ENCODE peak calls at places on chromosomes 4 and X, in four cellular contexts. H is IMR-90, U is mesendoderm, I is H1. P is an unnamed sample.

GRCh38 chr4:139560396-139561084 is 4.5 kb upstream of the SETD7 start:
- DNase-seq in H (no peak), U (peak), I (no peak), P (peak)

GRCh38 chr4:2083826-2084160 is 24.7 kb downstream of the NAT8L start:
- DNase-seq in H (no peak), U (no peak), I (no peak), P (no peak)

GRCh38 chr4:159765402-159765801 is 662.5 kb downstream of the RAPGEF2 start:
- DNase-seq in H (no peak), U (no peak), I (no peak), P (no peak)

GRCh38 chr4:182863501-182863900 is 53.7 kb downstream of the DCTD start:
- DNase-seq in H (no peak), U (no peak), I (no peak), P (peak)

GRCh38 chr4:12296366-12296765 is 867.7 kb upstream of the HS3ST1 start:
- DNase-seq in H (no peak), U (no peak), I (no peak), P (no peak)

GRCh38 chr4:141912831-141913230 is 276.4 kb downstream of the IL15 start:
- DNase-seq in H (peak), U (no peak), I (no peak), P (no peak)

GRCh38 chr4:2250764-2251072 is 8.8 kb upstream of the HAUS3 start:
- DNase-seq in H (no peak), U (no peak), I (no peak), P (no peak)

GRCh38 chr4:146577111-146577510 is 55.4 kb upstream of the SLC10A7 start:
- DNase-seq in H (peak), U (no peak), I (no peak), P (no peak)

GRCh38 chr4:158873795-158874359 is 105.1 kb downstream of the FNIP2 start:
- DNase-seq in H (peak), U (peak), I (no peak), P (no peak)

GRCh38 chr4:45007499-45007898 is 281.1 kb upstream of the GNPDA2 start:
- DNase-seq in H (no peak), U (no peak), I (no peak), P (no peak)

GRCh38 chrX:129940721-129941120 is 34.8 kb downstream of the UTP14A start:
- DNase-seq in H (no peak), U (no peak), I (no peak), P (no peak)

GRCh38 chrX:10483191-10483808 is 137.1 kb downstream of the MID1 start:
- DNase-seq in H (no peak), U (no peak), I (no peak), P (no peak)

GRCh38 chrX:85243761-85244410 is at the start of the genes SATL1 and ZNF711:
- DNase-seq in H (peak), U (peak), I (peak), P (peak)

GRCh38 chrX:85031505-85031904 is 27.8 kb downstream of the APOOL start:
- DNase-seq in H (no peak), U (no peak), I (no peak), P (no peak)

GRCh38 chr4:126850286-126850685 is 782.5 kb upstream of the INTU start:
- DNase-seq in H (peak), U (peak), I (no peak), P (no peak)

GRCh38 chr4:8241211-8241779 is 28.3 kb upstream of the HTRA3 start:
- DNase-seq in H (no peak), U (no peak), I (no peak), P (no peak)

GRCh38 chr4:127501103-127501502 is 131.7 kb upstream of the INTU start:
- DNase-seq in H (peak), U (no peak), I (no peak), P (no peak)

GRCh38 chrX:155662297-155662696 is 49.5 kb upstream of the TMLHE start:
- DNase-seq in H (no peak), U (peak), I (no peak), P (no peak)

GRCh38 chrX:104668550-104668949 is 102.6 kb downstream of the IL1RAPL2 start:
- DNase-seq in H (peak), U (peak), I (no peak), P (no peak)

GRCh38 chrX:49071877-49072711 is 1.7 kb downstream of the PRAF2 start:
- DNase-seq in H (peak), U (peak), I (peak), P (peak)

GRCh38 chrX:69173906-69174305 is 8.7 kb upstream of the PJA1 start:
- DNase-seq in H (no peak), U (peak), I (no peak), P (peak)

GRCh38 chr4:17788956-17789355 is 7.5 kb upstream of the FAM184B start:
- DNase-seq in H (peak), U (no peak), I (no peak), P (no peak)

GRCh38 chrX:19673334-19674040 is 158.2 kb upstream of the MAP3K15 start:
- DNase-seq in H (peak), U (peak), I (no peak), P (no peak)

GRCh38 chr4:2059034-2059725 is at the start of gene NAT8L:
- DNase-seq in H (no peak), U (peak), I (no peak), P (peak)

GRCh38 chr4:156805696-156806095 is 165.9 kb downstream of the PDGFC start:
- DNase-seq in H (no peak), U (peak), I (no peak), P (no peak)

GRCh38 chr4:53497446-53498069 is 93.7 kb downstream of the LNX1 start:
- DNase-seq in H (peak), U (no peak), I (no peak), P (no peak)

GRCh38 chrX:72020788-72021187 is 110.1 kb downstream of the NHSL2 start:
- DNase-seq in H (no peak), U (no peak), I (no peak), P (no peak)

GRCh38 chrX:39883664-39884063 is 214.1 kb downstream of the BCOR start:
- DNase-seq in H (no peak), U (no peak), I (no peak), P (no peak)

GRCh38 chrX:111100191-111100590 is 4.2 kb downstream of the PAK3 start:
- DNase-seq in H (peak), U (peak), I (no peak), P (peak)

GRCh38 chrX:64152857-64153256 is 52.7 kb downstream of the AMER1 start:
- DNase-seq in H (no peak), U (peak), I (peak), P (peak)

GRCh38 chr4:139416073-139416673 is 37.7 kb upstream of the RAB33B start:
- DNase-seq in H (peak), U (peak), I (no peak), P (no peak)

GRCh38 chr4:113684534-113685091 is 76.9 kb downstream of the CAMK2D start:
- DNase-seq in H (peak), U (peak), I (no peak), P (peak)

GRCh38 chrX:150693782-150694574 is 782 bp downstream of the MTMR1 start:
- DNase-seq in H (peak), U (peak), I (peak), P (peak)

GRCh38 chr4:78356251-78356650 is 195.3 kb upstream of the ANXA3 start:
- DNase-seq in H (no peak), U (no peak), I (no peak), P (no peak)

GRCh38 chrX:154019061-154019621 is 561 bp downstream of the IRAK1 start:
- DNase-seq in H (no peak), U (no peak), I (no peak), P (no peak)

GRCh38 chr4:138235419-138235952 is 6.7 kb downstream of the SLC7A11 start:
- DNase-seq in H (peak), U (peak), I (no peak), P (no peak)

DNA sequence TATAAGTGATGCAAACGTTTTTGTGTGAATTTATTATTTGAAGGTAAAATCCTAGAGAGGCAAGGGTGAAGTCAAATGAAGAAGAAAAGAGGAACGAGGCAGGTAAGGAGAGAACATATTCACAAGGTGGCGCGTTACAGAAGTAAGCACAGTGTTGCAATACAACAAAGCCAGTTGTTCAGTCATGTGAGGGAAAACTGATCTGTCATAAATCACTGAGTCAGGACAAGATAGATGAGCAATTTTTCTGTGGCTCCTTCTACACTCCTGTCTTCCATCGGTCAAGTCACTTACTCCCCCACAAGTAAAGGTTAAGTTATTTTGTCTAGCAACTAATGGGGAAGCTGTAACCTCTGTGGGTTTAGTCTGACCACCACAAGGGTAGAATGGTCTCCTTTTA is 203.0 kb upstream of the GK2 start:
- DNase-seq in H (no peak), U (no peak), I (no peak), P (no peak)
- H4K5ac ChIP-seq in H (no peak), U (no peak), I (no peak), P (no peak)

GRCh38 chrX:23815376-23815775 is 32.4 kb downstream of the SAT1 start:
- DNase-seq in H (no peak), U (no peak), I (no peak), P (no peak)
- H4K5ac ChIP-seq in H (no peak), U (no peak), I (no peak), P (no peak)

DNA sequence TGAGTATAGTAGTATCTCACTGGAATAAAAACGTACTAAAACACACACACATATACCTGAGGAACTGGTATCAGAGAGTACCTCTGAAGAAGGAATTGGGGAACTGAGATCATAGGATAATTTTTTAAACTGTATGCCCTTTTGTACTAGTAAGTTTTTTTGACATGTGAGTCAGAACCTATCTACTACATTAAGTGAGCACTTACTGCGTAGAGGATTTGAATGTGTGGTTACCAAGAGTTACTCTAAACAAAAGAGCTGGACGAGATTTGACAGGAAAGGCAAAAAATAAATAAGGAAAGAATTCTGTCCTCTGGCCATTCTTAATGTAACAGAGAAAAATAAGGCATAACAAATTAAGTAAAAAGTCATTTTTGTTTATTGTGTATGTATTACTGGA is 546.5 kb upstream of the FAT1 start:
- DNase-seq in H (no peak), U (no peak), I (no peak), P (no peak)
- H4K5ac ChIP-seq in H (no peak), U (no peak), I (no peak), P (no peak)

GRCh38 chr4:185182196-185182595 is 21.6 kb downstream of the CFAP97 start:
- DNase-seq in H (no peak), U (peak), I (no peak), P (no peak)

GRCh38 chr4:185179488-185179887 is 24.3 kb downstream of the CFAP97 start:
- DNase-seq in H (no peak), U (no peak), I (no peak), P (no peak)

GRCh38 chr4:185186769-185187168 is 17.0 kb downstream of the CFAP97 start:
- DNase-seq in H (no peak), U (no peak), I (no peak), P (no peak)

GRCh38 chr4:185183622-185184281 is 20.0 kb downstream of the CFAP97 start:
- DNase-seq in H (peak), U (peak), I (no peak), P (peak)
- H4K5ac ChIP-seq in H (no peak), U (no peak), I (no peak), P (no peak)

DNA sequence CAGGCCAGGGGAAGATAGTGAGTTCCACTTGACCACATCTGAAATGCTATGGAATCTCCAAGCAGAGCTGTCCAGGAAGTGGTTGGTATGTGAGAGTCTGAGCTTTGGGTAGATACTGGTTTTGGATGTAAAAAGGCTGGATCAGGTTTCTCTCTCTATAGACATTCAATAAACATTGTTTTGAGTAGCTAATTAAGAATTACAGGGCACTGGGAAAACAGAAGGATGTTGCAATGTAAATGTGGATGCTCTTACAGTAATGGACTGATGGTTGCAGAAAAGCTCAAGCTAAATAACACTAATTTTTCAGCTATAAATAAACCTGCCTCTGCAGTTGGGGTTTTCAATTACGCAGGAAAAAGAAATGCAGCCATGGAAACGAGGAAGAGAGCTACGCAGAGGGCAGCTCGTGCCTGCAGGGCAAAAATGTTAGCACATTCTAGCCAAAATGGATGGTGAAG is 13.4 kb upstream of the CHRNA9 start:
- DNase-seq in H (peak), U (no peak), I (no peak), P (no peak)
- H4K5ac ChIP-seq in H (no peak), U (no peak), I (no peak), P (no peak)

DNA sequence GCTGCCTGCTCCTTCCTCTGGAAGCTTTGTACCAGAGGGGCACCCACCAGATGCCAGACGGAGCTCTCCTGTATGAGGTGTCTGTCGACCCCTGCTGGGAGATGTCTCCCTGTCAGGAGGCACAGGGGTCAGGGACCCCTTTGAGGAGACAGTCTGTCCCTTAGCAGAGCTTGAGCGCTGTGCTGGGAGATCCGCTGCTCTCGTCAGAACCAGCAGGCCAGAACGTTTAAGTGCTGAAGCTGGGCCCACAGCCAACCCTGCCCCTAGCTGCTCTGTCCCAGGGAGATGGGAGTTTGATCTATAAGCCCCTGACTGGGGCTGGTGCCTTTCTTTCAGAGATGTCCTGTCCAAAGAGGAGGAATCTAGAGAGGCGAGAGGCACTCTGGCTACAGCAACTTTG is 260.3 kb upstream of the GPRIN3 start:
- DNase-seq in H (no peak), U (no peak), I (no peak), P (no peak)
- H4K5ac ChIP-seq in H (no peak), U (no peak), I (no peak), P (no peak)

DNA sequence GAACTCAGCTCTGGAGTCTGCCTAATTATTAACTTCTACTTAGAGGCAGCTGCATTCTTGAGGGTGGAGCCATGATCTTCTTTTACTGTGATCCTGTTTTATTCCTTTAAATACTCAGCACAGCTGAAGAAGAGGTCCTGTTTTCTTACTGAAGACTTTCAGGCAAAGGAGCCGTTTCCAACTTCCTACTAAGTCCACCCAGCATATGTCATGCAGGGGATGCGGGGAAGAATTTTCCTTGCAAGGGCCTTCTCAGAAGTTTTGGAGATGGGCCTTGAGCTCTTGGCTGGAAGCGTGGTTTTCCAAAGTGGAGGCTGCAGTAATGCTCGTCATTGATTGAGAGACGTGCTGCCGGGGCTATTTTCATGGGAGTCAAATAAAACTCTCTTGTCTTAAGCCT is 27.8 kb downstream of the FGF2 start:
- DNase-seq in H (no peak), U (no peak), I (no peak), P (no peak)
- H4K5ac ChIP-seq in H (no peak), U (no peak), I (no peak), P (no peak)

GRCh38 chr4:75423029-75423428 is 91.2 kb downstream of the RCHY1 start:
- DNase-seq in H (no peak), U (no peak), I (no peak), P (no peak)
- H4K5ac ChIP-seq in H (no peak), U (no peak), I (no peak), P (no peak)

GRCh38 chr4:188647820-188648380 is 508.7 kb downstream of the TRIML1 start:
- DNase-seq in H (no peak), U (peak), I (no peak), P (no peak)
- H4K5ac ChIP-seq in H (no peak), U (no peak), I (no peak), P (no peak)

GRCh38 chr4:168853770-168854169 is 156.3 kb downstream of the CBR4 start:
- DNase-seq in H (no peak), U (no peak), I (no peak), P (no peak)

GRCh38 chr4:168856312-168856711 is 153.7 kb downstream of the CBR4 start:
- DNase-seq in H (peak), U (no peak), I (no peak), P (no peak)

GRCh38 chr4:168852933-168853713 is 156.9 kb downstream of the CBR4 start:
- DNase-seq in H (no peak), U (no peak), I (no peak), P (no peak)

GRCh38 chr4:168852387-168852786 is 157.7 kb downstream of the CBR4 start:
- DNase-seq in H (no peak), U (no peak), I (no peak), P (no peak)

DNA sequence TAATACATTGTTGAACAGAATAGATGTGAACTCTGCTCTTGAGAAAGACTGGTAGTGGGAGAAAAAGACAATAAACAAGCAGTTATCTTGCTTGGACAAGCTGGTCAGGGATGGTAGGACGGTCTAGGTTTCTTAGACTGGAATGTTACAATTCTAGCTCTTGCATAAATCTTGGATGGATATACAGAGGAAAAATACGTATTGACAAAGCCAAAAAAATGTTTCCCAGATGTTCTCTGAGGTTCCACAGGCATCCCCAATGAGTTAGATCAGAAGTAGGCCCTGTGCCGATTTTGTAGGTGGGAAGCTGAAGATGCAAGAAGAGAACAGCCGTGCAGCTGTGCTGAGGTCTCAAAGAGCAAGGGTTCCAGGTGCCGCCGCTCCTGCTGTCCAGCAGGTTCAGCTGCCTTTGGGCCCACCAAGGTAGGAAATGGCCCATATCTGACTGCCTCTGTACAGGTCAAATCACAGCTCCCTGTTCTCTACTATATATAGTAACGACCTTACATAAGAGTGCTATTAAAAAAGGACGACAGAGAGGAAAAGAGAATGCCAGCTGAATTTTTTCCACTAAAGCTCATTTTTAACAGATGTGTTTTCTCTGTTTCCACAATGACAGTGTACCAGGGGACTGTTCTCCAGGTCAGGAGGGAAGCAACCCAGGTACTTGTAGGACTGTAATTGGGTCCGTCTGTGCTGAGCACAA is 155.7 kb downstream of the CBR4 start:
- DNase-seq in H (no peak), U (no peak), I (no peak), P (no peak)
- H4K5ac ChIP-seq in H (peak), U (no peak), I (no peak), P (no peak)